ENCODE peak calls at places on chromosomes 6 and 20, in nine cellular contexts. Y is astrocyte of the cerebellum; H is OCI-LY7; K is tibial nerve; S is ovary; I is stimulated activated naive CD8-positive, alpha-beta T cell treated with anti-CD3 and anti-CD28 coated beads, Interleukin-15, amount 100 ng/mL, for 72 hours; N is mucosa of descending colon; J is sigmoid colon; U is DMS153. G is an unnamed sample.

GRCh38 chr6:16130932-16131387 is 2.1 kb downstream of the MYLIP start:
- DNase-seq in I (peak), S (no peak), N (no peak), K (no peak), Y (peak), U (peak), J (no peak), H (peak), G (no peak)

GRCh38 chr6:129694036-129694435 is 15.9 kb downstream of the ARHGAP18 start:
- DNase-seq in I (no peak), J (no peak), U (no peak), S (no peak), Y (no peak), H (no peak), K (no peak), N (no peak), G (no peak)

GRCh38 chr6:82385961-82386360 is 22.3 kb downstream of the TPBG start:
- DNase-seq in I (no peak), U (peak), S (no peak), K (no peak), N (no peak), J (no peak), H (no peak), Y (no peak), G (no peak)

GRCh38 chr6:37137201-37137880 is 32.6 kb upstream of the PIM1 start:
- DNase-seq in K (no peak), H (no peak), S (no peak), I (peak), J (peak), N (no peak), Y (peak), U (no peak), G (no peak)

GRCh38 chr6:134223761-134224445 is 94.0 kb downstream of the SGK1 start:
- DNase-seq in K (no peak), N (no peak), H (no peak), Y (no peak), S (no peak), I (no peak), U (no peak), J (no peak), G (no peak)

GRCh38 chr6:30691208-30691872 is 556 bp upstream of the NRM start:
- DNase-seq in J (no peak), U (no peak), S (no peak), K (no peak), I (no peak), N (no peak), Y (no peak), H (no peak), G (no peak)

GRCh38 chr6:74971631-74972030 is 234.2 kb downstream of the COL12A1 start:
- DNase-seq in J (no peak), K (no peak), H (no peak), S (no peak), I (no peak), U (no peak), N (no peak), Y (no peak), G (no peak)

GRCh38 chr20:35618372-35619131 is 2.9 kb downstream of the SPAG4 start:
- DNase-seq in N (peak), H (peak), Y (no peak), S (peak), U (no peak), I (peak), J (peak), K (no peak), G (no peak)

G was measured in hypothalamus.